ENCODE peak calls at places on chromosomes 4 and X, in five cellular contexts. J is dorsolateral prefrontal cortex, V is NCI-H748 treated with DMSO at 0.1 percent for 48 hours, I is H4, F is endodermal cell. G is an unnamed sample.

GRCh38 chr4:77145806-77146425 is 11.1 kb upstream of the CCNG2 start:
- DNase-seq in J (no peak), F (no peak), I (no peak), V (no peak), G (no peak)

GRCh38 chrX:35006361-35006760 is 63.8 kb downstream of the FAM47B start:
- DNase-seq in V (no peak), J (no peak), I (no peak), F (no peak), G (no peak)

GRCh38 chrX:144275403-144275802 is 391.5 kb downstream of the UBE2NL start:
- DNase-seq in J (no peak), V (peak), F (no peak), I (no peak), G (no peak)

GRCh38 chr4:172543249-172543648 is 625.4 kb upstream of the GALNT7 start:
- DNase-seq in F (no peak), V (no peak), J (no peak), I (no peak), G (no peak)

GRCh38 chr4:60744767-60745166 is 455.4 kb upstream of the ADGRL3 start:
- DNase-seq in I (no peak), F (peak), J (no peak), V (no peak), G (no peak)

GRCh38 chrX:123153846-123154335 is 30.2 kb upstream of the GRIA3 start:
- DNase-seq in I (peak), F (no peak), V (no peak), J (no peak), G (no peak)

GRCh38 chr4:8380511-8381415 is 59.8 kb downstream of the ACOX3 start:
- DNase-seq in I (no peak), V (no peak), J (no peak), F (no peak), G (no peak)

GRCh38 chrX:38438321-38438720 is 85.9 kb downstream of the OTC start:
- DNase-seq in I (no peak), F (peak), V (no peak), J (no peak), G (no peak)

GRCh38 chr4:17468638-17469221 is 43.2 kb downstream of the QDPR start:
- DNase-seq in F (peak), V (no peak), I (peak), J (no peak), G (no peak)

GRCh38 chr4:8580321-8581093 is at the start of gene GPR78:
- DNase-seq in J (no peak), I (no peak), F (peak), V (no peak), G (peak)

GRCh38 chr4:108683479-108683878 is 33.1 kb downstream of the OSTC start:
- DNase-seq in F (no peak), J (no peak), V (no peak), I (peak), G (no peak)

GRCh38 chrX:48714573-48714972 is 18.0 kb downstream of the SUV39H1 start:
- DNase-seq in J (no peak), V (no peak), F (no peak), I (no peak), G (no peak)

GRCh38 chrX:154443479-154443910 is 446 bp upstream of the FAM50A start:
- DNase-seq in F (peak), V (no peak), I (no peak), J (no peak), G (no peak)

GRCh38 chrX:153922932-153923857 is 2.9 kb downstream of the ARHGAP4 start:
- DNase-seq in I (peak), F (no peak), V (peak), J (peak), G (peak)

GRCh38 chrX:105190252-105190853 is 30.1 kb downstream of the TEX13A start:
- DNase-seq in I (peak), V (no peak), F (peak), J (no peak), G (no peak)

GRCh38 chrX:1323315-1323714 is 13.3 kb upstream of the IL3RA start:
- DNase-seq in J (no peak), I (peak), F (peak), V (no peak), G (no peak)

GRCh38 chrX:153209347-153209746 is 30.3 kb downstream of the MAGEA1 start:
- DNase-seq in V (no peak), J (no peak), F (no peak), I (no peak), G (no peak)

GRCh38 chr4:94559351-94559806 is 107.6 kb downstream of the PDLIM5 start:
- DNase-seq in I (no peak), J (no peak), V (peak), F (no peak), G (no peak)

GRCh38 chr4:140083320-140083719 is 70.7 kb downstream of the MAML3 start:
- DNase-seq in V (no peak), F (no peak), I (no peak), J (no peak), G (no peak)

GRCh38 chr4:146791439-146791838 is 152.7 kb downstream of the POU4F2 start:
- DNase-seq in I (no peak), F (no peak), J (no peak), V (no peak), G (no peak)

GRCh38 chrX:119636419-119636818 is 30.2 kb upstream of the NKRF start:
- DNase-seq in J (no peak), F (no peak), I (no peak), V (no peak), G (no peak)

GRCh38 chr4:110164251-110164650 is 34.2 kb downstream of the ELOVL6 start:
- DNase-seq in F (no peak), J (no peak), V (no peak), I (no peak), G (no peak)

GRCh38 chr4:3451956-3452355 is 10.2 kb downstream of the HGFAC start:
- DNase-seq in F (no peak), V (no peak), I (no peak), J (no peak), G (no peak)

GRCh38 chr4:169070071-169070894 is 60.2 kb upstream of the CBR4 start:
- DNase-seq in V (peak), I (peak), F (peak), J (no peak), G (peak)

GRCh38 chr4:72302981-72303704 is 265.9 kb downstream of the ADAMTS3 start:
- DNase-seq in J (no peak), I (peak), F (peak), V (peak), G (no peak)

GRCh38 chrX:53950130-53950733 is 94.0 kb downstream of the PHF8 start:
- DNase-seq in I (no peak), V (no peak), F (no peak), J (no peak), G (no peak)

GRCh38 chr4:22369901-22370562 is 145.8 kb downstream of the ADGRA3 start:
- DNase-seq in V (no peak), I (no peak), F (no peak), J (no peak), G (no peak)

G was measured in tibial artery.